ENCODE peak calls at places on chromosomes 5 and 9, in nine cellular contexts. U is mammary epithelial cell, F is aorta, R is A549, Z is neuronal stem cell, I is endodermal cell, O is ovary, Q is RWPE1, B is tibial artery. C is an unnamed sample.

GRCh38 chr9:131720330-131720729 is 19.5 kb downstream of the RAPGEF1 start:
- DNase-seq in U (no peak), F (peak), R (no peak), Z (no peak), I (no peak), O (no peak), Q (no peak), B (no peak), C (no peak)

GRCh38 chr5:146588806-146589355 is 72.9 kb upstream of the GPR151 start:
- DNase-seq in U (no peak), F (no peak), R (no peak), Z (no peak), I (no peak), O (no peak), Q (no peak), B (no peak), C (no peak)

GRCh38 chr5:124060413-124061095 is 548.6 kb downstream of the CSNK1G3 start:
- DNase-seq in U (no peak), F (no peak), R (no peak), Z (no peak), I (no peak), O (no peak), Q (no peak), B (no peak), C (no peak)

GRCh38 chr9:15373201-15373530 is 49.5 kb upstream of the SNAPC3 start:
- DNase-seq in U (no peak), F (no peak), R (peak), Z (no peak), I (no peak), O (no peak), Q (no peak), B (no peak), C (no peak)

GRCh38 chr9:69195681-69196080 is 21.6 kb downstream of the TJP2 start:
- DNase-seq in U (no peak), F (no peak), R (no peak), Z (no peak), I (no peak), O (no peak), Q (no peak), B (no peak), C (no peak)

GRCh38 chr9:108710424-108710823 is 145.4 kb downstream of the ACTL7B start:
- DNase-seq in U (no peak), F (no peak), R (no peak), Z (no peak), I (no peak), O (no peak), Q (no peak), B (no peak), C (no peak)

GRCh38 chr5:123157797-123158528 is 68.9 kb downstream of the PRDM6 start:
- DNase-seq in U (peak), F (no peak), R (no peak), Z (no peak), I (no peak), O (no peak), Q (peak), B (no peak), C (no peak)

GRCh38 chr9:128271512-128271911 is 4.3 kb downstream of the GOLGA2 start:
- DNase-seq in U (no peak), F (no peak), R (no peak), Z (no peak), I (no peak), O (no peak), Q (no peak), B (no peak), C (no peak)

GRCh38 chr9:107667700-107668099 is 178.1 kb upstream of the KLF4 start:
- DNase-seq in U (no peak), F (no peak), R (no peak), Z (no peak), I (no peak), O (no peak), Q (no peak), B (peak), C (peak)

GRCh38 chr5:171692106-171692505 is 93.5 kb upstream of the SMIM23 start:
- DNase-seq in U (no peak), F (no peak), R (no peak), Z (no peak), I (no peak), O (no peak), Q (no peak), B (no peak), C (no peak)

GRCh38 chr5:56457887-56458451 is 224.8 kb upstream of the ANKRD55 start:
- DNase-seq in U (no peak), F (no peak), R (no peak), Z (no peak), I (no peak), O (no peak), Q (no peak), B (no peak), C (no peak)

GRCh38 chr5:39948867-39949468 is 524.2 kb upstream of the DAB2 start:
- DNase-seq in U (peak), F (no peak), R (peak), Z (peak), I (peak), O (no peak), Q (peak), B (peak), C (no peak)

GRCh38 chr5:124599048-124599973 is 147.1 kb downstream of the ZNF608 start:
- DNase-seq in U (peak), F (no peak), R (peak), Z (no peak), I (no peak), O (no peak), Q (no peak), B (no peak), C (no peak)

GRCh38 chr5:621341-621761 is 9.2 kb downstream of the CEP72 start:
- DNase-seq in U (no peak), F (peak), R (no peak), Z (no peak), I (no peak), O (peak), Q (no peak), B (no peak), C (no peak)

GRCh38 chr9:92276223-92277007 is 17.1 kb downstream of the IARS1 start:
- DNase-seq in U (peak), F (no peak), R (no peak), Z (no peak), I (no peak), O (no peak), Q (no peak), B (no peak), C (no peak)

GRCh38 chr5:150489358-150490295 is 18.3 kb upstream of the NDST1 start:
- DNase-seq in U (no peak), F (no peak), R (no peak), Z (no peak), I (peak), O (no peak), Q (no peak), B (no peak), C (no peak)

GRCh38 chr5:87769137-87769536 is 356.4 kb upstream of the CCNH start:
- DNase-seq in U (peak), F (no peak), R (no peak), Z (no peak), I (no peak), O (no peak), Q (peak), B (no peak), C (no peak)

GRCh38 chr9:123742009-123742767 is 187.7 kb downstream of the DENND1A start:
- DNase-seq in U (no peak), F (no peak), R (no peak), Z (peak), I (no peak), O (peak), Q (no peak), B (peak), C (no peak)

GRCh38 chr5:142981886-142982820 is 212.0 kb downstream of the ARHGAP26 start:
- DNase-seq in U (peak), F (peak), R (no peak), Z (peak), I (peak), O (peak), Q (peak), B (peak), C (peak)

GRCh38 chr9:74147906-74148305 is 349.2 kb upstream of the RORB start:
- DNase-seq in U (peak), F (no peak), R (no peak), Z (no peak), I (no peak), O (no peak), Q (no peak), B (no peak), C (no peak)

GRCh38 chr5:107696071-107696470 is 25.3 kb upstream of the EFNA5 start:
- DNase-seq in U (no peak), F (no peak), R (no peak), Z (peak), I (peak), O (no peak), Q (no peak), B (no peak), C (no peak)

GRCh38 chr5:137072376-137073174 is 426.6 kb downstream of the SPOCK1 start:
- DNase-seq in U (no peak), F (no peak), R (no peak), Z (no peak), I (no peak), O (no peak), Q (no peak), B (no peak), C (no peak)

GRCh38 chr5:116084231-116084630 is 594 bp upstream of the COMMD10 start:
- DNase-seq in U (peak), F (no peak), R (peak), Z (no peak), I (no peak), O (no peak), Q (peak), B (no peak), C (no peak)

GRCh38 chr9:105242557-105242956 is 1.9 kb upstream of the SLC44A1 start:
- DNase-seq in U (no peak), F (no peak), R (no peak), Z (no peak), I (no peak), O (no peak), Q (no peak), B (no peak), C (no peak)

GRCh38 chr5:181058321-181058720 is 18.3 kb downstream of the BTNL9 start:
- DNase-seq in U (no peak), F (no peak), R (no peak), Z (no peak), I (peak), O (no peak), Q (no peak), B (no peak), C (no peak)

GRCh38 chr9:125749287-125749935 is 2.2 kb downstream of the PBX3 start:
- DNase-seq in U (peak), F (no peak), R (no peak), Z (no peak), I (no peak), O (no peak), Q (no peak), B (no peak), C (no peak)
- H3K27ac ChIP-seq in U (peak), F (no peak), R (no peak), Z (no peak), I (no peak), O (peak), Q (no peak), B (peak), C (no peak)

GRCh38 chr9:121751686-121752445 is 100.4 kb downstream of the DAB2IP start:
- DNase-seq in U (no peak), F (peak), R (no peak), Z (no peak), I (no peak), O (peak), Q (no peak), B (no peak), C (no peak)
- H3K27ac ChIP-seq in U (no peak), F (peak), R (no peak), Z (no peak), I (no peak), O (peak), Q (peak), B (peak), C (peak)

DNA sequence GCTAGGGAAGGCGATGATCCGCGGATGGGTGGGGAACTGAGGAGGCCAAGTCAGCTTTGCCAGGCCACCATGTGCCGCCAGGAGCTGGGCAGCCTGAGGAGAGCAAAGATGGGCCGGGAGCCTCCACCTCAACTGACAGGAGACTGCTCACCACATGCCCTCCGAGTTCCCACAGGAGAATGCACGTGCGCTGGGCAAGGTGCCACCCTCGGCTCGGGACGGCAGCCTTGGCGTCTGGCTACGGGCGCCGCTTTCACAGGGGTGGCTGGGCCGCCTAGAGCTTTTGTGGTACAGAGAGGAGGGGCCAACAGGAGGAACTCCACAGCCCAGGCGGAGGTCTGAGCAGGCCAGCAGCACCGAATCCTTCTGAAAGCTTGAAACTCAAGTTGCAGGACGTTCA is 5.3 kb upstream of the TBC1D9B start:
- DNase-seq in U (no peak), F (no peak), R (no peak), Z (no peak), I (no peak), O (no peak), Q (no peak), B (no peak), C (no peak)
- H3K27ac ChIP-seq in U (no peak), F (no peak), R (no peak), Z (no peak), I (no peak), O (no peak), Q (no peak), B (no peak), C (peak)

GRCh38 chr5:139759219-139759721 is 36.3 kb upstream of the PSD2 start:
- DNase-seq in U (no peak), F (no peak), R (no peak), Z (no peak), I (peak), O (no peak), Q (no peak), B (no peak), C (peak)

GRCh38 chr5:139757727-139758509 is 37.7 kb upstream of the PSD2 start:
- DNase-seq in U (no peak), F (no peak), R (no peak), Z (no peak), I (peak), O (no peak), Q (no peak), B (no peak), C (no peak)

GRCh38 chr5:139758510-139759036 is 37.0 kb upstream of the PSD2 start:
- DNase-seq in U (no peak), F (no peak), R (no peak), Z (no peak), I (peak), O (no peak), Q (no peak), B (no peak), C (no peak)

GRCh38 chr5:139752506-139753350 is 42.9 kb upstream of the PSD2 start:
- DNase-seq in U (no peak), F (no peak), R (no peak), Z (no peak), I (no peak), O (no peak), Q (peak), B (no peak), C (no peak)

DNA sequence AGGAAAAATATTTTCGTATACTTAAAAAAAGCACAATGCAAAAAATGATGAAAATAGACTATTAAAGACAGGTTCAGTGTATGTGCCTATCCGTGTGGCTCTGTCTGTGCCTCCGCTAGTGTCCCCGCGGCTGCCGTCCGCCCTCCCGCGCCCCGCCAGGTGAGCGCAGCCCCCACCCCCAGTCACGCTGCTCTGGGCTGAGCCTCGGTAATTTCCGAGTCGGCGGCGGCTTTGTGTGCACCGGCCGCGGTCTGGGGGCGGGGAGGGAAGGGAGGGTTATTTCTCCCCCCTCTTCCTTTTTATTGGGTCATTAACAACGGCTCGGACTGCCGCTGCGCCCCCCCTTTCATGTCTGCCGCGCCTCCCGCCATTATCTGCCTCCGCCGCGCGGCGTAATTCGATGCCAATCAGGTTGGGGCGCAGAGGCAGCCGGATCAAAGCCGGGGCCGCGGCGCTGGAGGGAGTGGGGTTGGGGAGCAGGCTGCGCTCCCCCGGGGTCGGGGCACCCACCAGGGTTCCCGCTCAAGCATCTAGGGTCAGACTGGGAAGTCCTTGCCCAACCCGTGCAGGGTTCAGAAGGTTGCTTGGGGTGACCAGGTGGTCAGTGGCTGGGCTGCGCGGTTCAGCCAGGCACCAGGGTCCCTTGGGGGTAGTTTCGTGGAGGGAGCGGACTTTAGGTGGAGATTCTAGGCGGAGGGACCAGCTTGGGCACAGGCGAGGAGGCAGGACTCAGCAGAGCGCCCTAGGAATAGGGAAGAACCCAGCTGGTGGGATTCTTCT is 39.5 kb upstream of the PSD2 start:
- DNase-seq in U (no peak), F (no peak), R (no peak), Z (no peak), I (peak), O (no peak), Q (no peak), B (no peak), C (no peak)
- H3K27ac ChIP-seq in U (no peak), F (no peak), R (peak), Z (no peak), I (no peak), O (no peak), Q (no peak), B (no peak), C (no peak)

DNA sequence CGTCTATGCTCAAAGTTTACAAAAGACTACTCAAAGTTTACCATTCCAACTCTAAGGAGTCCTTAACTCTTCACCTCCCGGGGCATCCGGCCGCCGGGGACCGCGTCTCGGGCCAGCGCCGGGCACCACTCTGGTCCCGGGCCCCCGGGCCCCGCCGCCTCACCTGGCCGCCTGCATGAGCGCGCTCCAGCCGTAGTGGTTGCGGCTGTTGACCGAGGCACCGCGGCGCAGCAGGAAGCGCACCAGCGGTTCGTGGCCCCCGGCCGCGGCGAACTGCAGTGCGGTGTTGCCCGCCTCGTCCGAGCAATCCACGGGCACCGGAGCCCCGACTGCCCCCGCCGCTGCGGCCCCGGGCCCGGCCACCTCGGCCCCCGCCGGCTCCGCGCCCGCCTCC is 388 bp downstream of the ANKS6 start:
- DNase-seq in U (no peak), F (peak), R (no peak), Z (no peak), I (peak), O (peak), Q (peak), B (no peak), C (peak)
- H3K27ac ChIP-seq in U (no peak), F (no peak), R (peak), Z (no peak), I (no peak), O (no peak), Q (peak), B (peak), C (peak)

DNA sequence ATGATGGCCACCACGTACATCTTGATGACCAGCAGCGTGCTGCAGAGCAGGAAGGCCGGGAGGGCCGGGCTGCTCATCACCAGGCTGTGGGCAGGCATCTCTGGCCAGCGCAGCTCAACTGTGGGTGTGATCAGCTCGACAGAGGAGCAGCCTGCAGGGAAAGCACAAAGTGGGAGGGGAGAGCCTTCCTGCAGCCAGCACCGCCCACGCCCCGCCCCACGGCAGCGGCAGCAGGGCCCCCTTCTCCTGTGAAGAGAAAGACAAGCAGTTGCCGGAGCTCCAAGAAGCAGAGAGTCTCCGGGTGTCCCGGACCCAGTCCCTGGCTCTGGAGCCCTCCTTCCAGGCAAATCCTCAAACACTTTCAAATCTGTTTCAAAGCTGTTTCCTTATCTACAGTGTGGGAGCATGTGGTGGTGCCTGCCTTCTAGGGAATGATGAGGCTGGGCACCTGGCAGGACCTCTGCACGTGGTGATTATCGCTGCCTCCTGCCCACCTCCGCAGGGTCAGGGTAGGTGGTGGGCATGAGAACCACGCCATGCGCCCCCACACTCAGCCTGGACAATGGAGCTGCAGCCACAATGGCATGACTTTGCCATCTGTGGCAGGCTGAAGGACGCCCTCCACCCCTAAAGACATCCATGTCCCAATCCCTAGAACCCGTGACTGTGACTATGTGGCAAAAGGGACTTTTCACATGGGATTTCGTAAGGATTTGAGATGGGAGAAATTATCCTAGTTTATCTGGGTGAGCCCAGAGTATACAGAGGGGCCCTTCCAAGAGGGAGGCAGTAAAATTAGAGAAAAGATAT is at the start of gene PTGES:
- DNase-seq in U (peak), F (peak), R (peak), Z (peak), I (peak), O (peak), Q (peak), B (peak), C (peak)
- H3K27ac ChIP-seq in U (peak), F (no peak), R (peak), Z (no peak), I (no peak), O (no peak), Q (peak), B (no peak), C (no peak)

DNA sequence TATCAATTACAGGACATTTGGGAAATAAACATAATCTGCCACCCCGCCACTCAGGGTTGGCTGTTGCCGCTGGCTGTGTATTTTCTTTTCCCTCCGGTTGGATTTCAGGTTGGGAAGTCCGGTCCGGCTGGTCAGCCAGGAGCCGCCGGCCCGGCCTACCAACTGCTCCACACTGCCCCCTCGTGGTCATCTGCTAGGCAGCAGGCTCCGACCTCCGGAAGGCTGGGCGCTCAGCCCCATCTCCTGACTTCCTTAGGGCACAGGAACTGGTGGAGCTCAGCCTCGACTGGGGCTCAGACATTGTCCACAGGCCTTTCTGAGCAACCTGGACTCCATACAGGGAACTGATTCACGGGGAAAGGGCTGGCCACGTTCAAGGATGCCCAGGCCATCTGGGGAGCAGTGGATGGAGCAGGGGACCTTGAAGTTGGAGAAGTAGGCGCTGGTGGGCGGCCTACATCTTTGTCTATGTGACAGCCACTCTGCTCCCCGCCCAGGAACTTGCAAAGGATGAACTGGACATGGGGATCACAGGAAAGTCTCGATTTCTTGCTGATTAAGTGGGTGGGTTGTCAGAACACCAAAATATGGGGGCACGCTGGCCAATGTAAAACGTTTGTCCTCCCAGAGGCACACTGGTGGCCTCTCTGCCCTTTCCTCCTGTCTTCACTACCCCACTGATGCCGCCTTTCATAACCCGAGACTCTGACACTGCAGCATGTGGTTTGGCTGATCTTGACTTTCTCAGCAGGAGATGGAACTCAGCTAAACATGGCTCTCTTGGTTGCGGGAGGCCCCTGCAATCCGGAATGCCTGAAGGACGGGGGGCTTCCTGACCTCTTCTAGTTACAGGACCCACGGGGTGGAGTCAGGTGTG is 43.7 kb downstream of the NXNL2 start:
- DNase-seq in U (peak), F (peak), R (peak), Z (peak), I (peak), O (peak), Q (peak), B (peak), C (peak)
- H3K27ac ChIP-seq in U (no peak), F (no peak), R (peak), Z (no peak), I (no peak), O (no peak), Q (no peak), B (no peak), C (no peak)

C was measured in psoas muscle.